ENCODE peak calls at places on chromosomes 4 and X, in four cellular contexts. U, Y, C and D are unnamed samples.

GRCh38 chrX:83185887-83186286 is 322.2 kb upstream of the POU3F4 start:
- DNase-seq in C (no peak), U (no peak), Y (no peak), D (no peak)

GRCh38 chrX:103367502-103367901 is 8.8 kb upstream of the BEX3 start:
- DNase-seq in C (peak; percentile 54), U (no peak), Y (no peak), D (no peak)

GRCh38 chrX:131729295-131729694 is 185.4 kb downstream of the OR13H1 start:
- DNase-seq in Y (peak; percentile 80), U (no peak), C (no peak), D (peak; percentile 63)

GRCh38 chr4:85500110-85500867 is 25.3 kb downstream of the ARHGAP24 start:
- DNase-seq in Y (no peak), U (peak; percentile 50), C (no peak), D (no peak)

GRCh38 chr4:19492611-19493010 is 759.1 kb upstream of the SLIT2 start:
- DNase-seq in U (peak; percentile 33), Y (no peak), C (no peak), D (no peak)

GRCh38 chrX:10137516-10137915 is 19.3 kb upstream of the CLCN4 start:
- DNase-seq in Y (no peak), C (no peak), U (no peak), D (no peak)

GRCh38 chr4:82704156-82704555 is 94.4 kb downstream of the SCD5 start:
- DNase-seq in C (no peak), U (peak; percentile 57), Y (no peak), D (no peak)

GRCh38 chrX:20712811-20713210 is 446.1 kb upstream of the RPS6KA3 start:
- DNase-seq in Y (no peak), U (no peak), C (peak; percentile 13), D (no peak)

GRCh38 chrX:69369999-69370398 is 134.1 kb upstream of the NALF2 start:
- DNase-seq in Y (no peak), U (no peak), C (no peak), D (no peak)

GRCh38 chr4:33187035-33187434 is 2466.9 kb downstream of the PCDH7 start:
- DNase-seq in U (no peak), Y (no peak), C (no peak), D (no peak)

GRCh38 chrX:101051549-101052302 is at the start of gene TRMT2B:
- DNase-seq in Y (peak; percentile 70), U (peak; percentile 70), C (peak; percentile 67), D (peak; percentile 74)

GRCh38 chr4:85598936-85599335 is 124.0 kb downstream of the ARHGAP24 start:
- DNase-seq in U (no peak), Y (no peak), C (no peak), D (no peak)

GRCh38 chr4:184347251-184348239 is 126.8 kb downstream of the IRF2 start:
- DNase-seq in Y (no peak), C (peak; percentile 90), U (peak; percentile 60), D (no peak)
- H3K4me1 ChIP-seq in Y (no peaks in the 10 kb centered on the region), C (peaks cover 18% of the 10 kb centered on the region), U (peaks cover 33% of the 10 kb centered on the region), D (peaks cover 15% of the 10 kb centered on the region)

GRCh38 chr4:184287697-184288255 is 70.1 kb upstream of the ENPP6 start:
- DNase-seq in C (peak; percentile 55), U (peak; percentile 79), Y (no peak), D (no peak)
- H3K4me1 ChIP-seq in C (peaks cover 11% of the 10 kb centered on the region), U (no peaks in the 10 kb centered on the region), Y (peaks cover 28% of the 10 kb centered on the region), D (no peaks in the 10 kb centered on the region)

GRCh38 chr4:119017634-119018033 is 118.0 kb upstream of the MYOZ2 start:
- DNase-seq in U (no peak), C (no peak), Y (no peak), D (no peak)

GRCh38 chr4:119016636-119017035 is 119.0 kb upstream of the MYOZ2 start:
- DNase-seq in Y (no peak), U (peak; percentile 34), C (no peak), D (no peak)

GRCh38 chr4:119024102-119024501 is 111.5 kb upstream of the MYOZ2 start:
- DNase-seq in U (no peak), C (no peak), Y (no peak), D (no peak)

GRCh38 chr4:119025440-119025839 is 110.2 kb upstream of the MYOZ2 start:
- DNase-seq in U (peak; percentile 60), C (peak; percentile 80), Y (no peak), D (no peak)

GRCh38 chr4:119020158-119020557 is 115.5 kb upstream of the MYOZ2 start:
- DNase-seq in U (no peak), Y (no peak), C (no peak), D (no peak)
- H3K4me1 ChIP-seq in U (peaks cover 11% of the 10 kb centered on the region), Y (no peaks in the 10 kb centered on the region), C (peaks cover 3% of the 10 kb centered on the region), D (peaks cover 6% of the 10 kb centered on the region)

GRCh38 chrX:108349210-108349609 is 89.0 kb downstream of the COL4A6 start:
- DNase-seq in C (peak; percentile 15), U (no peak), Y (no peak), D (no peak)
- H3K4me1 ChIP-seq in C (peaks cover 9% of the 10 kb centered on the region), U (peaks cover 13% of the 10 kb centered on the region), Y (no peaks in the 10 kb centered on the region), D (no peaks in the 10 kb centered on the region)

GRCh38 chr4:123419885-123420743 is 23.5 kb downstream of the SPRY1 start:
- DNase-seq in C (no peak), U (no peak), Y (no peak), D (no peak)

GRCh38 chr4:123418486-123418931 is 21.9 kb downstream of the SPRY1 start:
- DNase-seq in U (peak; percentile 95), C (peak; percentile 88), Y (no peak), D (no peak)

GRCh38 chr4:123415977-123416376 is 19.4 kb downstream of the SPRY1 start:
- DNase-seq in C (peak; percentile 62), U (peak; percentile 61), Y (peak; percentile 45), D (no peak)

GRCh38 chr4:123416462-123416861 is 19.9 kb downstream of the SPRY1 start:
- DNase-seq in Y (no peak), C (no peak), U (no peak), D (no peak)

DNA sequence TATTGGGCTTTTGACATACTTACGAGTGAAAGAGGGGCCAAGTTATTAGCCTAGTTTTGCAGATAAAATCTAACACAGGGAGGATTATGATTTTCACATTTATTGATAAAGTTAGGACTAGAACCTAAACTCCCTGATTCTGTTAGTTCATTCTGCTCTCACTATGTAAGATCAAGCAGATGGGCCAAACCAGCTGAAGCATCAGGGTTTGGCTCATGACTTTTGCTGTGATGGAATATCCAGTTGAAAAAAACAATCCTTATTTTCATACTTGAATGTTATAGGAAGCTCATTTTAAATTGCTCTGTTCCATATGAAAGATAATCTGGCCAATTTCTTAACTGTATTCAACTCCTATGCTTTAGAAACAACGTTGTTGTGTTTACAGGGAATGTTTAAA is 21.2 kb downstream of the SPRY1 start:
- DNase-seq in C (no peak), U (no peak), Y (no peak), D (no peak)
- H3K4me1 ChIP-seq in C (peaks cover 15% of the 10 kb centered on the region), U (peaks cover 17% of the 10 kb centered on the region), Y (no peaks in the 10 kb centered on the region), D (peaks cover 2% of the 10 kb centered on the region)

DNA sequence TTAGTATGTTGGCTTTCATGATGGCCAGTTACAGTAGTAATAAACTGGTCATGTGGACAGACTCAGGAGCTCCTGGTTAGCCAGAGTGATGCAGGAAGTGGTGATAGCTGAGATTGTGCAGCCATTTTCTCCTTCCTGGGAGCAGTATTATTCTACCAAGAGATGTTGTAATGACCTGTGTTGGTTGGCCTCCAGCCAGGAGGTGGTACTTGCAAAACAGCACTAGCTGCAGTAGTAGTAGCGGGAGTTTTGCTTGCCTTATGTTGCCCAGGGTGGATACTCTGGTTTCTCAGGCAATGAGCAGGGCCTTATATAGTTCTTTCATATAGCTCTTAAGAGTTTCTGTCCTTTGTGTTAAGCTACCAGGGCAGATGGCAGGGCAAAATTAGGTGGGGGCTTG is 998.8 kb downstream of the GLUD2 start:
- DNase-seq in U (peak; percentile 25), Y (no peak), C (no peak), D (no peak)
- H3K4me1 ChIP-seq in U (no peaks in the 10 kb centered on the region), Y (no peaks in the 10 kb centered on the region), C (no peaks in the 10 kb centered on the region), D (no peaks in the 10 kb centered on the region)

GRCh38 chr4:153520227-153520626 is 54.1 kb downstream of the TMEM131L start:
- DNase-seq in C (no peak), Y (no peak), U (no peak), D (no peak)

GRCh38 chr4:153519677-153520076 is 53.5 kb downstream of the TMEM131L start:
- DNase-seq in Y (no peak), U (no peak), C (no peak), D (no peak)

GRCh38 chr4:153521995-153522799 is 56.0 kb downstream of the TMEM131L start:
- DNase-seq in Y (peak; percentile 77), C (no peak), U (no peak), D (no peak)

GRCh38 chr4:153521467-153521866 is 55.3 kb downstream of the TMEM131L start:
- DNase-seq in Y (no peak), U (no peak), C (no peak), D (no peak)

DNA sequence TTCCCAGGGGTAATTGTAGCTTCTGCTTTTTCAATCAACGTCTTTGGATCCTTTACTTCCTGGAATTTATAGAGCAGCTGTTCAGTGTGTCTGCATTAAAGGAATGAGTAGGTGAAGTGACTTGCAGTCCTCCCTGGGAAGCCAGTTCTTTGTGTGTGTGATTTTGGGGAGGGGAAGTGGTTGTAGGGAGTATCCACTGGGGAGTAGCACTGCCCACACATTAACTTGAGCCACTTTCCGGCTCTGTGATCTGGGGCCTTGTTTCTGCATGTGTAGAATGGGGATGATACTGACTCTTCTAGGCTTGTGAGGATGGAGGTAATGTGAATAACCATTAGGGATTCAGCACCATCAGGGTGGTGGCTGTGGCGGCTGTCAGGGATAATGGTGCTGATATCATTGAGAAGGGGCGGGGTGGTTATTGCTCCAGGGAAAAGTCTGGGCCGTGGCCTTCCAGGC is 54.7 kb downstream of the TMEM131L start:
- DNase-seq in U (peak; percentile 28), C (no peak), Y (no peak), D (no peak)
- H3K4me1 ChIP-seq in U (no peaks in the 10 kb centered on the region), C (peaks cover 11% of the 10 kb centered on the region), Y (peaks cover 83% of the 10 kb centered on the region), D (no peaks in the 10 kb centered on the region)

GRCh38 chr4:140849526-140849925 is 93.3 kb upstream of the TBC1D9 start:
- DNase-seq in C (no peak), U (no peak), Y (no peak), D (no peak)
- H3K4me1 ChIP-seq in C (no peaks in the 10 kb centered on the region), U (no peaks in the 10 kb centered on the region), Y (no peaks in the 10 kb centered on the region), D (no peaks in the 10 kb centered on the region)